ENCODE peak calls at places on chromosomes 6 and 20, in nine cellular contexts. N is heart left ventricle, X is right lobe of liver, V is cardiac muscle cell, W is fibroblast of lung, K is neuronal stem cell, D is aorta, E is astrocyte, U is PC-3. I is an unnamed sample. For H3K4me1, the result is how much of the 10 kb centered on the place peaks cover.

GRCh38 chr6:52063584-52064400 is 23.6 kb downstream of the PKHD1 start:
- DNase-seq in V (peak), E (no peak), X (no peak), N (peak), D (no peak), U (peak), K (peak), W (peak), I (peak)

GRCh38 chr20:9758752-9759151 is 80.1 kb downstream of the PAK5 start:
- DNase-seq in D (no peak), E (no peak), K (no peak), X (no peak), N (no peak), W (no peak), V (no peak), U (no peak), I (no peak)

GRCh38 chr6:10412948-10413849 is 1.7 kb downstream of the TFAP2A start:
- DNase-seq in V (no peak), N (no peak), D (no peak), U (peak), X (no peak), W (no peak), K (no peak), E (no peak), I (peak)

GRCh38 chr20:40687384-40688128 is 1.5 kb downstream of the MAFB start:
- DNase-seq in X (peak), V (peak), U (no peak), W (peak), D (peak), E (peak), K (peak), N (peak), I (peak)

GRCh38 chr6:153525998-153526397 is 394.9 kb upstream of the RGS17 start:
- DNase-seq in K (no peak), N (no peak), W (no peak), D (no peak), X (no peak), V (no peak), E (no peak), U (peak), I (no peak)

GRCh38 chr6:110093981-110094380 is 85.5 kb downstream of the WASF1 start:
- DNase-seq in K (no peak), E (no peak), N (no peak), X (no peak), D (no peak), W (no peak), U (no peak), V (no peak), I (no peak)

GRCh38 chr20:3071610-3072529 is at the start of gene OXT:
- DNase-seq in K (no peak), U (no peak), W (peak), E (no peak), N (peak), X (no peak), D (no peak), V (peak), I (peak)

GRCh38 chr6:167049275-167049674 is 50.1 kb downstream of the CEP43 start:
- DNase-seq in U (no peak), K (no peak), W (no peak), N (no peak), D (no peak), E (no peak), X (no peak), V (no peak), I (no peak)

GRCh38 chr6:33895296-33895695 is 91.5 kb upstream of the MLN start:
- DNase-seq in W (no peak), N (no peak), U (no peak), E (no peak), D (no peak), V (no peak), K (no peak), X (peak), I (no peak)

GRCh38 chr6:30766461-30767157 is 22.3 kb upstream of the IER3 start:
- DNase-seq in D (no peak), V (no peak), N (peak), K (no peak), E (no peak), X (peak), U (no peak), W (no peak), I (peak)

GRCh38 chr6:27864906-27865883 is 47.0 kb downstream of the OR2B2 start:
- DNase-seq in V (peak), U (peak), D (peak), X (peak), E (peak), N (peak), W (peak), K (peak), I (peak)

GRCh38 chr6:169991913-169992312 is 240.5 kb downstream of the ERMARD start:
- DNase-seq in E (no peak), V (no peak), U (no peak), N (no peak), X (no peak), W (no peak), D (no peak), K (no peak), I (no peak)

GRCh38 chr20:6657111-6657510 is 110.4 kb upstream of the BMP2 start:
- DNase-seq in D (no peak), U (no peak), X (peak), N (no peak), V (no peak), E (no peak), W (no peak), K (no peak), I (no peak)

GRCh38 chr6:82025271-82025670 is 222.3 kb downstream of the IBTK start:
- DNase-seq in W (peak), X (no peak), N (no peak), K (no peak), E (no peak), U (no peak), D (no peak), V (no peak), I (no peak)

GRCh38 chr6:39453236-39453635 is 130.7 kb upstream of the KCNK16 start:
- DNase-seq in D (no peak), N (no peak), U (no peak), K (no peak), E (peak), X (no peak), V (peak), W (peak), I (no peak)

GRCh38 chr20:59342017-59342957 is 41.9 kb downstream of the EDN3 start:
- DNase-seq in N (no peak), K (no peak), X (no peak), D (no peak), V (no peak), E (no peak), U (no peak), W (no peak), I (no peak)

GRCh38 chr6:158031445-158032353 is 50.0 kb downstream of the SYNJ2 start:
- DNase-seq in E (peak), N (peak), D (peak), V (peak), U (no peak), K (peak), X (peak), W (peak), I (peak)

GRCh38 chr6:47669684-47670515 is 28.5 kb upstream of the ADGRF4 start:
- DNase-seq in V (peak), U (no peak), E (peak), D (no peak), X (no peak), K (peak), N (no peak), W (peak), I (no peak)

GRCh38 chr20:58523916-58524315 is 8.7 kb upstream of the APCDD1L start:
- DNase-seq in K (no peak), X (no peak), W (peak), U (no peak), E (peak), D (no peak), V (peak), N (no peak), I (no peak)

GRCh38 chr20:38298768-38299288 is 5.1 kb upstream of the BPI start:
- DNase-seq in E (no peak), V (peak), U (no peak), X (peak), N (peak), D (peak), K (no peak), W (peak), I (peak)

GRCh38 chr6:158939255-158940170 is 60.5 kb downstream of the RSPH3 start:
- DNase-seq in W (no peak), E (no peak), U (no peak), K (no peak), D (no peak), V (no peak), N (no peak), X (no peak), I (no peak)

GRCh38 chr20:25273046-25273445 is 25.2 kb downstream of the PYGB start:
- DNase-seq in X (no peak), E (no peak), V (no peak), U (no peak), D (peak), W (no peak), N (peak), K (no peak), I (peak)

GRCh38 chr6:99333068-99333467 is 16.4 kb downstream of the FAXC start:
- DNase-seq in N (no peak), V (no peak), U (no peak), W (no peak), X (no peak), D (no peak), K (no peak), E (no peak), I (no peak)

GRCh38 chr20:56752274-56752673 is 123.2 kb downstream of the TFAP2C start:
- DNase-seq in K (no peak), X (no peak), N (no peak), V (peak), U (peak), W (no peak), D (no peak), E (no peak), I (no peak)

GRCh38 chr6:63351995-63352586 is 32.3 kb upstream of the LGSN start:
- DNase-seq in E (peak), X (no peak), W (peak), K (no peak), V (peak), N (no peak), D (no peak), U (peak), I (no peak)

GRCh38 chr20:35253010-35253409 is 24.9 kb downstream of the MMP24OS start:
- DNase-seq in V (no peak), K (no peak), U (no peak), E (no peak), D (no peak), W (no peak), N (no peak), X (no peak), I (no peak)

GRCh38 chr6:88626460-88626859 is 337.0 kb downstream of the RNGTT start:
- DNase-seq in K (no peak), V (peak), U (no peak), W (peak), E (peak), N (no peak), D (no peak), X (no peak), I (no peak)

GRCh38 chr20:49712918-49713778 is 530 bp downstream of the B4GALT5 start:
- DNase-seq in K (no peak), V (no peak), W (no peak), N (peak), U (no peak), D (peak), E (no peak), X (peak), I (peak)

GRCh38 chr6:86782328-86782727 is 155.0 kb upstream of the HTR1E start:
- DNase-seq in V (no peak), U (no peak), D (no peak), W (no peak), N (no peak), E (no peak), X (no peak), K (no peak), I (no peak)

GRCh38 chr20:46215913-46216707 is 92.2 kb downstream of the CDH22 start:
- DNase-seq in V (peak), N (peak), X (no peak), D (peak), W (peak), E (peak), U (peak), K (peak), I (peak)

GRCh38 chr6:141401851-141402250 is 730.9 kb upstream of the GJE1 start:
- DNase-seq in K (no peak), X (no peak), V (no peak), W (no peak), E (no peak), D (no peak), N (no peak), U (no peak), I (no peak)

GRCh38 chr20:14406495-14406894 is 69.1 kb upstream of the FLRT3 start:
- DNase-seq in N (no peak), U (peak), V (peak), K (no peak), D (no peak), X (no peak), W (peak), E (peak), I (no peak)

GRCh38 chr6:111456208-111456607 is 26.8 kb downstream of the REV3L start:
- DNase-seq in U (no peak), V (peak), K (no peak), X (no peak), N (no peak), E (no peak), D (no peak), W (peak), I (no peak)

GRCh38 chr6:131764350-131764749 is 43.5 kb upstream of the ENPP1 start:
- DNase-seq in V (peak), N (no peak), W (no peak), K (no peak), U (no peak), E (no peak), X (no peak), D (no peak), I (no peak)

GRCh38 chr6:154343473-154344308 is 12.9 kb downstream of the IPCEF1 start:
- DNase-seq in U (peak), K (no peak), X (no peak), W (peak), E (peak), D (no peak), N (peak), V (peak), I (no peak)

GRCh38 chr6:2791124-2792050 is 26.2 kb downstream of the WRNIP1 start:
- DNase-seq in W (peak), K (peak), X (no peak), U (peak), V (peak), D (peak), E (peak), N (peak), I (peak)
- H3K27ac ChIP-seq in W (peak), K (no peak), X (peak), U (peak), V (peak), D (peak), E (peak), N (peak), I (no peak)

GRCh38 chr6:14091329-14091978 is 26.1 kb upstream of the CD83 start:
- DNase-seq in U (no peak), K (no peak), D (no peak), E (no peak), W (no peak), V (no peak), X (no peak), N (no peak), I (no peak)
- H3K4me1 ChIP-seq in U (under half), K (under half), D (under half), E (under half), W (under half), V (under half), X (under half), N (under half), I (under half)

GRCh38 chr6:5081955-5082354 is 3.2 kb upstream of the PPP1R3G start:
- DNase-seq in V (no peak), U (peak), K (no peak), N (no peak), W (peak), D (no peak), E (no peak), X (no peak), I (no peak)
- H3K4me3 ChIP-seq in V (no peak), U (peak), K (no peak), N (no peak), W (no peak), D (no peak), E (no peak), X (no peak), I (no peak)

GRCh38 chr20:63027425-63028389 is 20.9 kb upstream of the BHLHE23 start:
- DNase-seq in U (peak), K (no peak), E (no peak), X (peak), W (no peak), N (no peak), V (no peak), D (peak), I (no peak)
- H3K27ac ChIP-seq in U (no peak), K (no peak), E (no peak), X (no peak), W (no peak), N (no peak), V (no peak), D (no peak), I (no peak)